ENCODE peak calls at places on chromosomes 6 and 20, in five cellular contexts. W, B, N, I and O are unnamed samples.

GRCh38 chr6:3752538-3753227 is 1.2 kb upstream of the PXDC1 start:
- DNase-seq in W (no peak), B (no peak), N (no peak), I (no peak), O (no peak)

GRCh38 chr6:33988121-33989015 is 157.5 kb downstream of the GRM4 start:
- DNase-seq in W (no peak), B (peak; percentile 69), N (no peak), I (no peak), O (no peak)

GRCh38 chr20:35055445-35056276 is 36.9 kb downstream of the TRPC4AP start:
- DNase-seq in W (no peak), B (no peak), N (no peak), I (no peak), O (no peak)

GRCh38 chr20:46928580-46929132 is 34.0 kb downstream of the EYA2 start:
- DNase-seq in W (no peak), B (no peak), N (peak; percentile 42), I (no peak), O (no peak)

GRCh38 chr20:46051556-46052323 is 22.7 kb downstream of the SLC12A5 start:
- DNase-seq in W (no peak), B (no peak), N (no peak), I (no peak), O (no peak)

GRCh38 chr20:47854687-47855212 is 69.5 kb upstream of the SULF2 start:
- DNase-seq in W (no peak), B (no peak), N (peak; percentile 61), I (peak; percentile 43), O (peak; percentile 5)

GRCh38 chr6:47741807-47742206 is 40.0 kb upstream of the OPN5 start:
- DNase-seq in W (no peak), B (no peak), N (peak; percentile 36), I (no peak), O (no peak)

GRCh38 chr6:144411506-144412165 is 126.5 kb downstream of the UTRN start:
- DNase-seq in W (no peak), B (no peak), N (peak; percentile 39), I (no peak), O (no peak)

GRCh38 chr20:4950841-4951240 is 50.5 kb downstream of the SLC23A2 start:
- DNase-seq in W (no peak), B (no peak), N (no peak), I (no peak), O (no peak)

GRCh38 chr6:17280552-17281090 is 540 bp upstream of the RBM24 start:
- DNase-seq in W (no peak), B (peak; percentile 73), N (no peak), I (no peak), O (peak; percentile 12)

GRCh38 chr6:23413327-23414203 is 712.5 kb upstream of the NRSN1 start:
- DNase-seq in W (no peak), B (no peak), N (peak; percentile 50), I (no peak), O (no peak)

GRCh38 chr20:61396262-61396848 is 144.3 kb downstream of the CDH4 start:
- DNase-seq in W (no peak), B (no peak), N (no peak), I (no peak), O (no peak)

GRCh38 chr6:25173951-25174474 is 105.2 kb upstream of the CARMIL1 start:
- DNase-seq in W (no peak), B (no peak), N (peak; percentile 98), I (no peak), O (peak; percentile 93)

GRCh38 chr6:13711384-13711725 is 280 bp downstream of the RANBP9 start:
- DNase-seq in W (no peak), B (no peak), N (no peak), I (no peak), O (peak; percentile 61)

GRCh38 chr20:62590301-62591121 is 51.8 kb upstream of the SLCO4A1 start:
- DNase-seq in W (no peak), B (no peak), N (peak; percentile 82), I (no peak), O (peak; percentile 87)

GRCh38 chr20:63100926-63101699 is 94.3 kb upstream of the BHLHE23 start:
- DNase-seq in W (peak; percentile 27), B (peak; percentile 67), N (no peak), I (no peak), O (no peak)

GRCh38 chr20:61042501-61043385 is 209.3 kb upstream of the CDH4 start:
- DNase-seq in W (no peak), B (no peak), N (peak; percentile 60), I (no peak), O (no peak)

GRCh38 chr20:53434662-53435061 is 159.0 kb downstream of the ZNF217 start:
- DNase-seq in W (no peak), B (no peak), N (no peak), I (no peak), O (no peak)

GRCh38 chr6:30171677-30172471 is 8.5 kb downstream of the TRIM15 start:
- DNase-seq in W (peak; percentile 47), B (no peak), N (peak; percentile 19), I (no peak), O (no peak)

GRCh38 chr6:24227556-24227955 is 101.5 kb downstream of the NRSN1 start:
- DNase-seq in W (no peak), B (no peak), N (no peak), I (no peak), O (no peak)

GRCh38 chr6:116631379-116631990 is 15.2 kb downstream of the RSPH4A start:
- DNase-seq in W (no peak), B (no peak), N (no peak), I (peak; percentile 68), O (no peak)

GRCh38 chr6:70839286-70840266 is 117.3 kb downstream of the B3GAT2 start:
- DNase-seq in W (no peak), B (no peak), N (no peak), I (no peak), O (no peak)

GRCh38 chr6:151339369-151339768 is 52.0 kb downstream of the ZBTB2 start:
- DNase-seq in W (no peak), B (no peak), N (no peak), I (no peak), O (no peak)

GRCh38 chr20:47038581-47039560 is 144.2 kb downstream of the EYA2 start:
- DNase-seq in W (no peak), B (no peak), N (no peak), I (no peak), O (no peak)

DNA sequence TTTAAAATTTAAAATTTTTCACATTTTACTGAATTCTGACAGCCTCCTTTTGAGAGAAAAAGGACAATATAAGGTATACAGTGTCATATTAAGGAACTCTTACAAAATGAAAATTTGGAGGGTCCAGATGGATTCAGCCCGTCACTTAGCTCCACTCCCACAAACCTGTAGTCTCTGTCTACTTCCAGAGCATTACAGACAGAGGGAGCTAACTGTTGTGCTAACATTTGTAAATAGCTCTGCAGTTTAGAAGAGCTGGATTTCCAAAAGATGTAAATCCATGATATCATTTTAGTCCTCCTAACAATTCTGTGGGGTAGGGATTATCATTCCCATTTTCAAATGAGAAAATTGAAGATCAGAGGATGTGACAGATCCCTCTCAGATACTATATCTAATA is 16.1 kb upstream of the SERINC3 start:
- DNase-seq in W (no peak), B (no peak), N (no peak), I (no peak), O (no peak)
- TF ChIP-seq CTCF in W (no peak), B (no peak), N (peak; percentile 33), I (no peak), O (no peak)

DNA sequence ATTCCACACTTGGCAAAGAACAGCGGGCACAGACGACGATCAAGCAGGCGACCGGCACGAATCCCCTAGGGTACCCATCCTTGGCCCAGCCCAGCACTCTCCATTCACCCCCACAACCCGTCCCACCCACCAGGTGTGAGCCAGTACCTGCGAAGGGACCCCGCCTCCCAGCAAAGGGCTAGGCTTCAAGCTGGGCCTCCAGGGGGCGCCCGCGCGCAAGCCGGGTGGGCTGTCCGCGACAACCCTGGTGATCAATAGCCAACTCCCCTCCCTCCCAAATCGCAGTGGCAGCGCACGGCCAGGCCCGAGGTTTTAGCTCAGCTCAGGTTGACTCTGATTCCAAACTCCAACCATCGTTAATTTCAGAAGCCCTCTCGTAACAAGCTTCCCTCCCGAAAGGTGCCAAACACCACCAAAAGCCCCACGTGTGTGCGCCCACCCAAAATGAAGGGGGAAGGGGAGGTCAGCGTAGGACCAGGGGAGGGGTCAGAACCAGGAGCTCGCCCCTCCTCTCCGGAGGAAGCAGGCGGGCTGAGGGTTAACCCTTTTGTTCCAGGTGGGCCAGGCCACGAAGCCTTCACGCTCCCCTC is 2.1 kb downstream of the SALL4 start:
- DNase-seq in W (peak; percentile 58), B (peak; percentile 95), N (peak; percentile 16), I (peak; percentile 70), O (no peak)
- TF ChIP-seq CTCF in W (peak; percentile 64), B (peak; percentile 100), N (peak; percentile 78), I (peak; percentile 80), O (peak; percentile 94)

GRCh38 chr20:3698511-3699436 is 13.6 kb downstream of the SIGLEC1 start:
- DNase-seq in W (no peak), B (no peak), N (no peak), I (no peak), O (no peak)

GRCh38 chr20:3697588-3698235 is 14.7 kb downstream of the SIGLEC1 start:
- DNase-seq in W (no peak), B (no peak), N (no peak), I (no peak), O (no peak)

GRCh38 chr20:3694864-3695263 is 13.1 kb upstream of the ADAM33 start:
- DNase-seq in W (no peak), B (no peak), N (no peak), I (no peak), O (no peak)

GRCh38 chr20:3696745-3697587 is 15.2 kb upstream of the ADAM33 start:
- DNase-seq in W (no peak), B (no peak), N (no peak), I (no peak), O (no peak)

DNA sequence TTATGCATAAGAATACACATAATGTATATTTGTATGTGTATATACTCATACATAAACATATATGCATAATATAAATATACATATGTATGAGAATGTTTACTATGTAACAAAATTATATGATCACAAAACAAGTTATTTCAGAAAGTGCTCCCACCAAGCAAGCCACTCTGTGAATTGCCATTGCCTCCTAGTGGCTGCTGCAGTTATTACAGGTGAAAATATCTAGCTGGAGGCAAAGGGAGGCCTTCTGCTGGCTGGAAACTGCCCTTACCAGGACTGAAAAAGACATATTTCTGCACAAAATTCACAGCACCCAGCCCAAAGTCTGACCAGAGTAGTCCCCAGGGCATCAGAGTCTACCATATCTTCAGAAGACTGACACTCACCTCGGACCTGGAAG is 14.4 kb upstream of the ADAM33 start:
- DNase-seq in W (no peak), B (no peak), N (peak; percentile 41), I (no peak), O (peak; percentile 28)
- TF ChIP-seq CTCF in W (peak; percentile 30), B (peak; percentile 69), N (peak; percentile 61), I (peak; percentile 56), O (peak; percentile 78)

DNA sequence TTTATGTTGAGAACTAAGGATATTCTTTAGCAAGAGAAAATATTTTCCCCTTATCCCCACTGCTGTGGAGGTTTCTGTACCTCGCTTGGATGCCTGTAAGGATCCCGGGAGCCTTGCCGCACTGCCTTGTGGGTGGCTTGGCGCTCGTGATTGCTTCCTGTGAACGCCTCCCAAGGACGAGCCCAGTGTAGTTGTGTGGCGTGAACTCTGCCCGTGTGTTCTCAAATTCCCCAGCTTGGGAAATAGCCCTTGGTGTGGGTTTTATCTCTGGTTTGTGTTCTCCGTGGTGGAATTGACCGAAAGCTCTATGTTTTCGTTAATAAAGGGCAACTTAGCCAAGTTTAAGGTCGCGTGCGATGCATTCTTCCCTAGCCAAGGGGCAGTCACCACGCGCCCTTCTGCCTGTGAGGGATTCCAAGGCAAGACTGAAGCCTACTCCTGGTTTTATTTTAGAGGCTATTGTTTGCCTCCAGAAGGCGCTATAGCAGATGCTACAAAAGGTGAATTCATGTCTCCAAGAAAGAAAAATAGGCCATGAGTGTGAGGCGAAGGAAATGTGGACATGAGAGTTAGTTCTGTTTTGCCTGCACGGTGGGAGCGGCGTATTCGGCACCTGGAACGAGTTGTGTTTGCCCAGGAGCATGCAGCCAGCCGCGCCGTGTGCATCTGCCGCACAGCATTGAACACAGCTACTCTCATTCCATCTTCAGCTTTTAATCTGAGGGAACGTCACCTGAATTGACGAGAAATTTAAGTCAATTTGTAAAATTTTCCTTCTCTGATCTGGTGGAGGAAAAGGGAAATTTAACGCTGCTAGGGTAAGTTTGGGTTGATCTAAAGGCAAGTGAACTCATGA is 40.3 kb upstream of the IRF4 start:
- DNase-seq in W (no peak), B (no peak), N (no peak), I (no peak), O (no peak)
- TF ChIP-seq CTCF in W (no peak), B (no peak), N (no peak), I (no peak), O (no peak)